ENCODE peak calls at places on chromosomes 16 and 17, in nine cellular contexts. P, V, E, G, D, B, I, S and W are unnamed samples.
A peak's percentile ranks its signal among the peaks of the same experiment; 100 is the strongest.

GRCh38 chr17:49616546-49617205 is 41.0 kb downstream of the NXPH3 start:
- DNase-seq in P (no peak), V (no peak), E (peak; percentile 96), G (no peak), D (no peak), B (peak; percentile 94), I (no peak), S (no peak), W (no peak)

GRCh38 chr17:45316271-45317112 is at the start of gene MAP3K14:
- DNase-seq in P (peak; percentile 70), V (no peak), E (peak; percentile 78), G (peak; percentile 31), D (peak; percentile 83), B (peak; percentile 93), I (peak; percentile 89), S (no peak), W (peak; percentile 50)

GRCh38 chr16:58264961-58265479 is 29.8 kb downstream of the PRSS54 start:
- DNase-seq in P (no peak), V (no peak), E (peak; percentile 36), G (no peak), D (no peak), B (no peak), I (no peak), S (no peak), W (no peak)

GRCh38 chr16:85461814-85462404 is 151.2 kb upstream of the GSE1 start:
- DNase-seq in P (no peak), V (no peak), E (peak; percentile 39), G (no peak), D (no peak), B (no peak), I (peak; percentile 90), S (peak; percentile 65), W (no peak)

GRCh38 chr17:2545393-2545792 is 33.7 kb upstream of the METTL16 start:
- DNase-seq in P (no peak), V (no peak), E (no peak), G (no peak), D (no peak), B (no peak), I (no peak), S (no peak), W (no peak)

GRCh38 chr16:89918453-89919347 is at the start of gene MC1R:
- DNase-seq in P (peak; percentile 26), V (peak; percentile 59), E (no peak), G (no peak), D (no peak), B (peak; percentile 85), I (peak; percentile 62), S (no peak), W (peak; percentile 15)

GRCh38 chr16:16861546-16861945 is 482.6 kb downstream of the NPIPA7 start:
- DNase-seq in P (peak; percentile 42), V (no peak), E (peak; percentile 65), G (peak; percentile 5), D (peak; percentile 63), B (no peak), I (peak; percentile 80), S (peak; percentile 60), W (peak; percentile 20)

GRCh38 chr17:8673621-8674020 is 43.1 kb upstream of the MYH10 start:
- DNase-seq in P (no peak), V (no peak), E (no peak), G (no peak), D (no peak), B (no peak), I (no peak), S (no peak), W (no peak)

GRCh38 chr17:67132366-67132765 is 88.0 kb downstream of the CACNG1 start:
- DNase-seq in P (no peak), V (no peak), E (no peak), G (no peak), D (no peak), B (no peak), I (no peak), S (no peak), W (no peak)

GRCh38 chr16:66842765-66843164 is 1.4 kb upstream of the CA7 start:
- DNase-seq in P (no peak), V (no peak), E (no peak), G (no peak), D (no peak), B (no peak), I (no peak), S (no peak), W (no peak)

GRCh38 chr17:49631496-49631895 is 46.4 kb downstream of the SPOP start:
- DNase-seq in P (no peak), V (no peak), E (no peak), G (no peak), D (no peak), B (no peak), I (no peak), S (no peak), W (no peak)

GRCh38 chr16:8663192-8664089 is 11.0 kb upstream of the ABAT start:
- DNase-seq in P (no peak), V (no peak), E (no peak), G (no peak), D (no peak), B (no peak), I (no peak), S (no peak), W (no peak)

GRCh38 chr16:21036471-21036870 is 114.2 kb downstream of the DNAH3 start:
- DNase-seq in P (no peak), V (no peak), E (no peak), G (no peak), D (no peak), B (no peak), I (no peak), S (no peak), W (no peak)

GRCh38 chr17:27762527-27763305 is 37.6 kb downstream of the NOS2 start:
- DNase-seq in P (no peak), V (no peak), E (peak; percentile 57), G (no peak), D (no peak), B (no peak), I (peak; percentile 65), S (no peak), W (no peak)

GRCh38 chr16:272633-273546 is 2.9 kb downstream of the RGS11 start:
- DNase-seq in P (no peak), V (no peak), E (no peak), G (no peak), D (no peak), B (no peak), I (no peak), S (no peak), W (no peak)

GRCh38 chr17:51372345-51373004 is 112.1 kb downstream of the UTP18 start:
- DNase-seq in P (peak; percentile 22), V (no peak), E (peak; percentile 88), G (no peak), D (no peak), B (no peak), I (peak; percentile 19), S (no peak), W (no peak)

GRCh38 chr16:88508868-88509748 is 56.0 kb downstream of the ZFPM1 start:
- DNase-seq in P (no peak), V (no peak), E (no peak), G (no peak), D (no peak), B (no peak), I (no peak), S (no peak), W (no peak)

GRCh38 chr17:6591599-6592158 is 35.3 kb upstream of the PITPNM3 start:
- DNase-seq in P (no peak), V (no peak), E (no peak), G (no peak), D (no peak), B (no peak), I (no peak), S (no peak), W (no peak)

GRCh38 chr16:67441289-67441753 is 10.4 kb downstream of the HSD11B2 start:
- DNase-seq in P (no peak), V (peak; percentile 96), E (peak; percentile 24), G (no peak), D (no peak), B (no peak), I (no peak), S (peak; percentile 68), W (no peak)